ENCODE peak calls at places on chromosomes 1 and 21, in five cellular contexts. E, J, Z, Y and U are unnamed samples.

GRCh38 chr1:15311886-15312285 is 64.9 kb downstream of the FHAD1 start:
- DNase-seq in Z (no peak), J (no peak), E (no peak), Y (no peak), U (no peak)

GRCh38 chr21:33232640-33233039 is 2.9 kb downstream of the IFNAR2 start:
- DNase-seq in J (no peak), E (no peak), Z (no peak), Y (no peak), U (no peak)

GRCh38 chr1:80453775-80454174 is 1347.0 kb upstream of the ADGRL2 start:
- DNase-seq in E (no peak), J (no peak), Y (no peak), Z (no peak), U (no peak)

GRCh38 chr1:9651220-9651564 is 339 bp upstream of the PIK3CD start:
- DNase-seq in J (no peak), Z (no peak), Y (no peak), E (no peak), U (no peak)

GRCh38 chr21:37368536-37369279 is 2.1 kb downstream of the DYRK1A start:
- DNase-seq in E (no peak), Z (no peak), J (no peak), Y (no peak), U (no peak)

GRCh38 chr21:15706686-15707085 is 23.1 kb upstream of the USP25 start:
- DNase-seq in Z (no peak), E (no peak), Y (no peak), J (peak), U (no peak)

GRCh38 chr21:22898061-22898460 is 1899.9 kb downstream of the NCAM2 start:
- DNase-seq in Z (no peak), Y (no peak), J (no peak), E (no peak), U (no peak)

GRCh38 chr1:150692720-150693119 is 4.2 kb downstream of the GOLPH3L start:
- DNase-seq in E (no peak), Z (no peak), Y (no peak), J (no peak), U (no peak)

GRCh38 chr1:116666090-116666489 is 1.4 kb downstream of the IGSF3 start:
- DNase-seq in E (no peak), J (peak), Z (no peak), Y (no peak), U (no peak)

GRCh38 chr21:32322103-32322502 is 23.4 kb downstream of the MRAP start:
- DNase-seq in J (no peak), Y (no peak), Z (no peak), E (no peak), U (no peak)

GRCh38 chr1:89274431-89274857 is 1.8 kb upstream of the GBP5 start:
- DNase-seq in E (no peak), Z (no peak), Y (no peak), J (no peak), U (no peak)

GRCh38 chr21:26788783-26789182 is 56.4 kb downstream of the ADAMTS1 start:
- DNase-seq in E (peak), Z (no peak), J (peak), Y (no peak), U (peak)

GRCh38 chr1:2137257-2138121 is 57.1 kb downstream of the FAAP20 start:
- DNase-seq in Z (no peak), Y (no peak), E (no peak), J (no peak), U (peak)

GRCh38 chr1:171180671-171181070 is 4.4 kb upstream of the FMO2 start:
- DNase-seq in J (no peak), Z (no peak), E (no peak), Y (no peak), U (no peak)

GRCh38 chr1:29946057-29946456 is 709.7 kb downstream of the PTPRU start:
- DNase-seq in J (no peak), E (no peak), Z (no peak), Y (no peak), U (no peak)

GRCh38 chr21:45643021-45643980 is at the start of gene PCBP3:
- DNase-seq in J (peak), E (peak), Y (peak), Z (peak), U (peak)

GRCh38 chr1:172874950-172875349 is 175.8 kb downstream of the TNFSF18 start:
- DNase-seq in E (no peak), Y (no peak), Z (no peak), J (no peak), U (no peak)

GRCh38 chr1:198605426-198605825 is 33.4 kb upstream of the PTPRC start:
- DNase-seq in J (no peak), E (no peak), Z (no peak), Y (no peak), U (no peak)

GRCh38 chr1:236523704-236524141 is at the start of gene LGALS8:
- DNase-seq in E (peak), Y (peak), Z (peak), J (peak), U (peak)

GRCh38 chr1:108646265-108646660 is 14.6 kb downstream of the HENMT1 start:
- DNase-seq in Y (no peak), E (no peak), Z (no peak), J (no peak), U (no peak)

GRCh38 chr1:67939176-67939751 is 106.0 kb upstream of the GNG12 start:
- DNase-seq in Z (no peak), Y (no peak), J (no peak), E (no peak), U (no peak)

GRCh38 chr1:178126790-178127189 is 32.9 kb downstream of the RASAL2 start:
- DNase-seq in Y (no peak), J (peak), E (no peak), Z (no peak), U (no peak)